ENCODE peak calls at places on chromosomes 4 and X, in four cellular contexts. J, B, F and L are unnamed samples.

GRCh38 chr4:3660086-3660927 is 105.9 kb upstream of the ADRA2C start:
- DNase-seq in J (no peak), B (no peak), F (no peak), L (no peak)

GRCh38 chr4:140038031-140038533 is 115.9 kb downstream of the MAML3 start:
- DNase-seq in J (no peak), B (no peak), F (no peak), L (no peak)

GRCh38 chr4:117560329-117560728 is 474.0 kb upstream of the NDST3 start:
- DNase-seq in J (no peak), B (no peak), F (no peak), L (peak)

GRCh38 chr4:14871676-14872430 is 130.4 kb upstream of the CPEB2 start:
- DNase-seq in J (peak), B (no peak), F (peak), L (no peak)

GRCh38 chr4:25283948-25284347 is 28.6 kb upstream of the ZCCHC4 start:
- DNase-seq in J (no peak), B (no peak), F (no peak), L (no peak)

GRCh38 chr4:134948110-134948642 is 746.6 kb upstream of the PABPC4L start:
- DNase-seq in J (no peak), B (no peak), F (no peak), L (no peak)

GRCh38 chr4:173478136-173478860 is 51.7 kb downstream of the HAND2 start:
- DNase-seq in J (no peak), B (no peak), F (no peak), L (peak)

GRCh38 chrX:74521961-74522833 is 92.2 kb downstream of the RLIM start:
- DNase-seq in J (no peak), B (no peak), F (no peak), L (peak)

GRCh38 chr4:169940460-169940859 is 85.7 kb downstream of the MFAP3L start:
- DNase-seq in J (no peak), B (no peak), F (no peak), L (no peak)

GRCh38 chr4:25111648-25112196 is 48.5 kb downstream of the SEPSECS start:
- DNase-seq in J (no peak), B (no peak), F (no peak), L (no peak)

GRCh38 chr4:53461244-53461643 is 83.8 kb downstream of the FIP1L1 start:
- DNase-seq in J (no peak), B (no peak), F (no peak), L (no peak)

GRCh38 chr4:164446516-164446915 is 307.4 kb upstream of the SMIM31 start:
- DNase-seq in J (no peak), B (no peak), F (no peak), L (no peak)

GRCh38 chr4:104490770-104491395 is 3.8 kb downstream of the CXXC4 start:
- DNase-seq in J (peak), B (peak), F (peak), L (no peak)

GRCh38 chr4:61373901-61374611 is 173.9 kb downstream of the ADGRL3 start:
- DNase-seq in J (no peak), B (no peak), F (no peak), L (peak)

GRCh38 chr4:100075056-100075455 is 115.2 kb downstream of the DDIT4L start:
- DNase-seq in J (no peak), B (no peak), F (no peak), L (no peak)

GRCh38 chrX:49243166-49243565 is 7.9 kb downstream of the CCDC22 start:
- DNase-seq in J (no peak), B (peak), F (no peak), L (no peak)

GRCh38 chr4:28082686-28083390 is 1222.2 kb downstream of the STIM2 start:
- DNase-seq in J (no peak), B (no peak), F (no peak), L (no peak)

GRCh38 chr4:185587444-185588161 is 52.3 kb upstream of the PDLIM3 start:
- DNase-seq in J (peak), B (peak), F (peak), L (no peak)

GRCh38 chr4:102430511-102430910 is 70.6 kb upstream of the NFKB1 start:
- DNase-seq in J (no peak), B (no peak), F (no peak), L (no peak)

GRCh38 chr4:41573458-41574129 is 35.6 kb downstream of the LIMCH1 start:
- DNase-seq in J (no peak), B (no peak), F (no peak), L (peak)

DNA sequence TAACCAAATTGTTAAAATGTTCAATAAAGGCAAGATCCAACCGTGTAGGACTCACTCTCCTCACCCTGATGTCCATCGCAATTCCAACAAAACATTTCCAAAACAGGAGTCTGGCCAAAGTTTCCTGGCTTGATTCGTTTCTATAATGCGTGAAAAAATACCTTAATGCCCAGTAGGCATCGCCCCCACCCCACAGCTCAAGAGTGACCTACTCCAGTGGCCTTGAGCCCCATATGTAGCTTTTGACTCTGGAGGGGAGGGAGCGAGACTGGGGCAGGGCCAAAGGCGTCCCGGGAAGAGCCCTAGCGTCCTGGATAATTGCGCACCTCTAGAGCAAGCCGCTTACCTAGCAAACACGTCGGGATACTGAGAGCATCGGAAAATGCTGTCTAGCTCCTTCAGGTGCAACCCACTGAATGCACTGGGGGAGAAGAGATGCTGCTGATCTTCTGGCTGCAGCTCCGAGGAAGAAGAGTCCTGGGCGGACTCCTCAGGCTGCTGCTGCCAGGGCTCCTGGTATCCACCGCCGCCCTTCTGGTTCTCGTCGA is 55.6 kb upstream of the NKAP start:
- DNase-seq in J (no peak), B (peak), F (no peak), L (no peak)
- H3K4me3 ChIP-seq in J (no peak), B (no peak), F (no peak), L (no peak)

DNA sequence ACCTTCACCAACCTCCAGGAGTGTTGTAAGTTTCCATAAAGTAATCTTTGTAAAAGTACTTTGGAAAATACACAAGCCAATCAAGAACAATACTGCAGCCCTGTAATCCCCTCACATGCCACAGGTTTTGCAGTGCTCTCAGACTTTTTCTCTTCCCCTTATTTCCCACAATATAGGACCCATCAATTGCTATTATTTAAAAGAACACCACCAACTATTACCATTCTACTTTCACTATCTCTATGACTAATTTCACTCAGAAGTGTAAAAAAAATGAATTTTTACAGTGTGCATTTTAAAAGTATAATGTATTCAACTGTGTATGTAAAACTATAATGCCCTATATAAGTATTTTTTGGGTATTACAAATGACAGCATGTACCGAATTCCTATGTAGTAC is 1.7 kb downstream of the ATP8A1 start:
- DNase-seq in J (no peak), B (no peak), F (no peak), L (peak)
- H3K4me3 ChIP-seq in J (peak), B (peak), F (no peak), L (no peak)

GRCh38 chrX:103063191-103063845 is 653 bp downstream of the BEX1 start:
- DNase-seq in J (no peak), B (peak), F (no peak), L (peak)
- H3K4me3 ChIP-seq in J (no peak), B (peak), F (no peak), L (no peak)

GRCh38 chr4:82452026-82452425 is 21.6 kb downstream of the ENOPH1 start:
- DNase-seq in J (no peak), B (no peak), F (no peak), L (no peak)

GRCh38 chr4:82450966-82451755 is 20.8 kb downstream of the ENOPH1 start:
- DNase-seq in J (no peak), B (no peak), F (no peak), L (peak)

DNA sequence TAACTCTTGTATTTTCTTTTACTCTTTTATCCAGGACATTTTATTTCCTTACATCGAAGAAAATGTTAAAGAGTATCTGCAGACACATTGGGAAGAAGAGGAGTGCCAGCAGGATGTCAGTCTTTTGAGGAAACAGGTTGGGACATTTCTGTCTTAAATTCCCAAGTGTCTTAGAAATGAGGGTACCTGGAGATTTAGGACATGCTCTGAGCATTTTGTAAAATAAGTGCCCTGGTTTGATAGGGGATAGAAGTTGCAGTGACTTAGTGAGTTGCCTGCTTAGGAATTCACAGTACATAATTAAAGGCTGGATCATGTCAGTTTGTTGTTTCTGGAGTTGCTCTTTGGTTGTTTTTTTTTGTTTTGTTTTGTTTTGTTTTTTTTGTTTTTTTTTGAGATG is 17.5 kb downstream of the ENOPH1 start:
- DNase-seq in J (no peak), B (no peak), F (no peak), L (no peak)
- H3K4me3 ChIP-seq in J (no peak), B (no peak), F (no peak), L (no peak)

GRCh38 chr4:4780634-4781287 is 78.7 kb upstream of the MSX1 start:
- DNase-seq in J (no peak), B (no peak), F (no peak), L (peak)

GRCh38 chr4:4784379-4784778 is 75.1 kb upstream of the MSX1 start:
- DNase-seq in J (no peak), B (no peak), F (no peak), L (no peak)

GRCh38 chr4:4783847-4784246 is 75.6 kb upstream of the MSX1 start:
- DNase-seq in J (no peak), B (no peak), F (no peak), L (no peak)

GRCh38 chr4:4782969-4783368 is 76.5 kb upstream of the MSX1 start:
- DNase-seq in J (no peak), B (no peak), F (no peak), L (no peak)

GRCh38 chr4:4781936-4782754 is 77.3 kb upstream of the MSX1 start:
- DNase-seq in J (no peak), B (no peak), F (no peak), L (peak)
- H3K4me3 ChIP-seq in J (no peak), B (no peak), F (no peak), L (peak)

DNA sequence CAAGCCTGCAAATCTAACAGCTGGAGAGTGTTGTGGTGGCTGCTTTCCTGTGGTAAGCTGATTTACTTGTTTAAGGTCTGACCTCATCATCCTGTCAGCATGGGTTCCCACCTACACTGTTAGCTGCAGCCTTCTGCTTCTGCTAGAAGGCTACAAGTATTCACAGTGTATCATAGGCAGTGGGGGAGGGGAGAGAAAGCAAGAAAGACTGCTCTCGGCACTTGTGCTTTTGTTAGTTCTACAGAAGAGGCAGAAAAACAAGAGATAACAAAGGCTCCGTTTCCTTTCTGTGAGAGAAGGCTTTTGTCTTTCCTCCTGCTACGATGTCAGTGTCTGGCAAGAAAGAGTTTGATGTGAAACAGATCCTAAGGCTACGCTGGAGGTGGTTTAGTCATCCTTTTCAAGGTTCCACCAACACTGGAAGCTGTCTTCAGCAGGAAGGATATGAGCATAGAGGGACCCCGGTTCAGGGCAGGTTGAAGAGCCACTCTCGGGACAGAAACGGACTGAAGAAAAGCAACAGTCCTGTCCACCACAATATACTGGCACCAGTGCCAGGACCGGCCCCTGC is at the start of gene KLHL4:
- DNase-seq in J (peak), B (no peak), F (no peak), L (no peak)
- H3K4me3 ChIP-seq in J (no peak), B (peak), F (no peak), L (no peak)

DNA sequence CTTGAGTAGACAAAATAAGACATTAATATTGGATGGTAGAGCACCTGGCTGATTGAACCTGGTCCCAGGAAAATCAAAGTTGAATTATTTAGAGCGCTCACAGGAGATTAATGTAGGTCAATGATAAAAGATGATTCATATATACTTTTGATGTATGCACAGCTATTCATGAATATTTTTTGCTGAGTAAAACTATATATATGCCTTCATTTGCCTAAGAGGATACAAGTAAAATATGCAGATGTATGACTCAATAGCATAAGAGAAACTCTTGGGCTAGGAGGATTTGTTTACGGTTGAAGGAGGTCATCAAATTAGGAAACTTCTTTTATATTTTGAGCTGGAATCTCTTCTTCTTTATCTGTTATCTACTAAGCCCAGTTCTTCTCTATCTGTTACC is 202.7 kb upstream of the HS3ST1 start:
- DNase-seq in J (no peak), B (no peak), F (no peak), L (no peak)
- H3K4me3 ChIP-seq in J (no peak), B (no peak), F (no peak), L (no peak)